ENCODE peak calls at places on chromosomes 13 and 19, in seven cellular contexts. V, D, S, F, T, N and L are unnamed samples.

GRCh38 chr13:41909524-41909923 is 51.4 kb downstream of the VWA8 start:
- DNase-seq in V (no peak), D (no peak), S (no peak), F (no peak), T (no peak), N (no peak), L (no peak)

GRCh38 chr19:10209305-10209704 is 14.6 kb upstream of the DNMT1 start:
- DNase-seq in V (no peak), D (peak), S (no peak), F (no peak), T (no peak), N (no peak), L (no peak)

GRCh38 chr13:114131581-114132418 is 623 bp downstream of the RASA3 start:
- DNase-seq in V (no peak), D (peak), S (no peak), F (no peak), T (no peak), N (peak), L (no peak)

GRCh38 chr19:51824603-51825002 is 29.6 kb downstream of the FPR3 start:
- DNase-seq in V (no peak), D (no peak), S (no peak), F (no peak), T (peak), N (no peak), L (no peak)

GRCh38 chr19:44988896-44989563 is 12.2 kb upstream of the RELB start:
- DNase-seq in V (no peak), D (peak), S (peak), F (peak), T (peak), N (peak), L (peak)

GRCh38 chr19:17796013-17796837 is 1.3 kb downstream of the B3GNT3 start:
- DNase-seq in V (no peak), D (no peak), S (no peak), F (no peak), T (no peak), N (no peak), L (no peak)

GRCh38 chr19:47421244-47421786 is 2.0 kb upstream of the MEIS3 start:
- DNase-seq in V (no peak), D (no peak), S (no peak), F (no peak), T (no peak), N (no peak), L (no peak)

GRCh38 chr19:12838182-12838890 is at the start of gene MAST1:
- DNase-seq in V (peak), D (peak), S (peak), F (no peak), T (peak), N (no peak), L (no peak)

GRCh38 chr13:101930331-101930730 is 471.5 kb downstream of the FGF14 start:
- DNase-seq in V (no peak), D (no peak), S (no peak), F (no peak), T (no peak), N (no peak), L (no peak)